ENCODE peak calls at places on chromosomes 12 and 14, in nine cellular contexts. One of them, this sample, is unnamed.
A peak's percentile ranks its signal among the peaks of the same experiment; 100 is the strongest.

GRCh38 chr14:65958664-65959562 is 527.3 kb upstream of the CCDC196 start:
- DNase-seq in uterus: no peak
- DNase-seq in pancreas: no peak
- DNase-seq in IMR-90: peak; percentile 18
- DNase-seq in AG10803: peak; percentile 30
- DNase-seq in AG04450: no peak
- DNase-seq in aorta: peak; percentile 55
- DNase-seq in right cardiac atrium: peak; percentile 52
- DNase-seq in esophagus muscularis mucosa: no peak
- DNase-seq in this sample: peak; percentile 6

GRCh38 chr14:20734079-20734806 is 11.4 kb upstream of the EDDM3A start:
- DNase-seq in AG10803: no peak
- DNase-seq in right cardiac atrium: no peak
- DNase-seq in pancreas: no peak
- DNase-seq in uterus: no peak
- DNase-seq in esophagus muscularis mucosa: no peak
- DNase-seq in AG04450: no peak
- DNase-seq in IMR-90: no peak
- DNase-seq in aorta: no peak
- DNase-seq in this sample: no peak

GRCh38 chr12:98416845-98417244 is 98.5 kb upstream of the TMPO start:
- DNase-seq in aorta: no peak
- DNase-seq in pancreas: no peak
- DNase-seq in AG04450: no peak
- DNase-seq in esophagus muscularis mucosa: no peak
- DNase-seq in IMR-90: peak; percentile 57
- DNase-seq in uterus: no peak
- DNase-seq in AG10803: peak; percentile 66
- DNase-seq in right cardiac atrium: no peak
- DNase-seq in this sample: no peak

GRCh38 chr12:16266085-16266484 is 11.4 kb downstream of the SLC15A5 start:
- DNase-seq in aorta: no peak
- DNase-seq in right cardiac atrium: no peak
- DNase-seq in uterus: no peak
- DNase-seq in pancreas: no peak
- DNase-seq in AG04450: no peak
- DNase-seq in IMR-90: no peak
- DNase-seq in AG10803: no peak
- DNase-seq in esophagus muscularis mucosa: no peak
- DNase-seq in this sample: no peak

GRCh38 chr12:32198555-32198954 is 91.9 kb downstream of the BICD1 start:
- DNase-seq in IMR-90: peak; percentile 66
- DNase-seq in uterus: no peak
- DNase-seq in AG10803: peak; percentile 13
- DNase-seq in esophagus muscularis mucosa: no peak
- DNase-seq in pancreas: no peak
- DNase-seq in aorta: no peak
- DNase-seq in AG04450: no peak
- DNase-seq in right cardiac atrium: no peak
- DNase-seq in this sample: peak; percentile 64

GRCh38 chr14:54481695-54482094 is 7.1 kb downstream of the GMFB start:
- DNase-seq in esophagus muscularis mucosa: no peak
- DNase-seq in uterus: no peak
- DNase-seq in right cardiac atrium: no peak
- DNase-seq in AG10803: no peak
- DNase-seq in IMR-90: peak; percentile 11
- DNase-seq in AG04450: no peak
- DNase-seq in aorta: no peak
- DNase-seq in pancreas: no peak
- DNase-seq in this sample: no peak

GRCh38 chr12:4974217-4974616 is 64.5 kb downstream of the KCNA1 start:
- DNase-seq in AG04450: no peak
- DNase-seq in pancreas: no peak
- DNase-seq in aorta: no peak
- DNase-seq in uterus: no peak
- DNase-seq in right cardiac atrium: no peak
- DNase-seq in IMR-90: no peak
- DNase-seq in esophagus muscularis mucosa: no peak
- DNase-seq in AG10803: no peak
- DNase-seq in this sample: no peak

GRCh38 chr12:96132819-96133218 is 61.4 kb upstream of the ELK3 start:
- DNase-seq in IMR-90: no peak
- DNase-seq in AG04450: no peak
- DNase-seq in uterus: no peak
- DNase-seq in right cardiac atrium: peak; percentile 52
- DNase-seq in AG10803: no peak
- DNase-seq in aorta: no peak
- DNase-seq in pancreas: no peak
- DNase-seq in esophagus muscularis mucosa: no peak
- DNase-seq in this sample: no peak

GRCh38 chr14:92598549-92598905 is 84.9 kb downstream of the RIN3 start:
- DNase-seq in pancreas: no peak
- DNase-seq in AG10803: no peak
- DNase-seq in AG04450: no peak
- DNase-seq in IMR-90: no peak
- DNase-seq in uterus: no peak
- DNase-seq in right cardiac atrium: no peak
- DNase-seq in aorta: no peak
- DNase-seq in esophagus muscularis mucosa: no peak
- DNase-seq in this sample: no peak

GRCh38 chr14:68637106-68638021 is 155.5 kb downstream of the ZFP36L1 start:
- DNase-seq in uterus: peak; percentile 61
- DNase-seq in right cardiac atrium: peak; percentile 63
- DNase-seq in AG04450: no peak
- DNase-seq in aorta: no peak
- DNase-seq in IMR-90: peak; percentile 58
- DNase-seq in esophagus muscularis mucosa: peak; percentile 93
- DNase-seq in AG10803: peak; percentile 90
- DNase-seq in pancreas: no peak
- DNase-seq in this sample: peak; percentile 63

GRCh38 chr14:90999299-90999698 is 61.1 kb downstream of the RPS6KA5 start:
- DNase-seq in right cardiac atrium: no peak
- DNase-seq in uterus: no peak
- DNase-seq in AG10803: no peak
- DNase-seq in pancreas: no peak
- DNase-seq in IMR-90: no peak
- DNase-seq in aorta: no peak
- DNase-seq in esophagus muscularis mucosa: no peak
- DNase-seq in AG04450: no peak
- DNase-seq in this sample: no peak

GRCh38 chr12:118136559-118137003 is 657 bp downstream of the PEBP1 start:
- DNase-seq in AG10803: peak; percentile 45
- DNase-seq in esophagus muscularis mucosa: no peak
- DNase-seq in right cardiac atrium: peak; percentile 83
- DNase-seq in aorta: peak; percentile 75
- DNase-seq in pancreas: peak; percentile 74
- DNase-seq in IMR-90: peak; percentile 36
- DNase-seq in AG04450: no peak
- DNase-seq in uterus: peak; percentile 44
- DNase-seq in this sample: peak; percentile 34

GRCh38 chr14:94011795-94012194 is 14.3 kb upstream of the OTUB2 start:
- DNase-seq in esophagus muscularis mucosa: no peak
- DNase-seq in AG10803: peak; percentile 72
- DNase-seq in AG04450: no peak
- DNase-seq in right cardiac atrium: no peak
- DNase-seq in aorta: no peak
- DNase-seq in uterus: no peak
- DNase-seq in IMR-90: no peak
- DNase-seq in pancreas: no peak
- DNase-seq in this sample: no peak
- H3K4me3 ChIP-seq in esophagus muscularis mucosa: no peak overlapping the region
- H3K4me3 ChIP-seq in AG10803: no peak overlapping the region
- H3K4me3 ChIP-seq in AG04450: no peak overlapping the region
- H3K4me3 ChIP-seq in right cardiac atrium: no peak overlapping the region
- H3K4me3 ChIP-seq in aorta: no peak overlapping the region
- H3K4me3 ChIP-seq in uterus: no peak overlapping the region
- H3K4me3 ChIP-seq in IMR-90: no peak overlapping the region
- H3K4me3 ChIP-seq in pancreas: no peak overlapping the region
- H3K4me3 ChIP-seq in this sample: no peak overlapping the region

DNA sequence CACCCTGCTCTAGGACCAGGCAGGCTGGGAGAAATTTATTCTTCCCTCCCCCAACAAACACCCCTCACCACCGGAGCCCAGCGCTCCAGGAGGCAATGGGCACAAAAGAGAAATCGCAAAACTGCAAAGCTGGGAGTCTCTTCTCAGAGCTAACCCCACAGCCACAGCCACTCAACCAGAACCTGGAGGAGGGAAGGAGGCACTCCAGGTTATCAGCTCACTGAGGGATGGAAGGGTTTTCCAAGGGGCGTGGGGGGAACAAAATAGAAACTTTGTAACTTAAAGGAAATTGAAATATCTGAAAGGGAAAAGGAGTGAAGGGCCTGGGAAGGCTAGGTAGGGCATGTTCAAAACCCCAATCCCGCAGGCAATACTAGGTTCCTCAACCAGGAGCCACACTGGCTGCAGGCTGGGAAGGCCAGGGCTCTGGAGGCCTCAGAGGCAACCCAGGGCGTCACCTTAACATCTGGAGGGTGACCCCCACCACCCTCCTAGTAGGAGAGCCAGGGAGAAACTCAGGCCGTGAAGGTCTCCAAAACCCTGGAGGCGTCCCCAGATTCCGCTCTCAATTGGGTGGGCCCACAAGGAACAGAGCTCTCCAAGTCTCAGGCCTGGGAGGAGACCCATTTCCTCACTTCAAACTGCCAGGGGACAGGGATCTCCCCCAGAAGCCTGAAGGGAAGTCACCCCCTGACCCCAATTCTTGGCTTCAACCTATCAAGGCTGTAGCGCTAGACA is 3.2 kb downstream of the KDM2B start:
- DNase-seq in pancreas: no peak
- DNase-seq in esophagus muscularis mucosa: no peak
- DNase-seq in aorta: no peak
- DNase-seq in right cardiac atrium: peak; percentile 20
- DNase-seq in IMR-90: no peak
- DNase-seq in AG04450: no peak
- DNase-seq in AG10803: no peak
- DNase-seq in uterus: no peak
- DNase-seq in this sample: no peak
- H3K4me3 ChIP-seq in pancreas: peak overlapping the region; percentile 74
- H3K4me3 ChIP-seq in esophagus muscularis mucosa: peak overlapping the region; percentile 90
- H3K4me3 ChIP-seq in aorta: no peak overlapping the region
- H3K4me3 ChIP-seq in right cardiac atrium: no peak overlapping the region
- H3K4me3 ChIP-seq in IMR-90: no peak overlapping the region
- H3K4me3 ChIP-seq in AG04450: peak overlapping the region; percentile 69
- H3K4me3 ChIP-seq in AG10803: peak overlapping the region; percentile 67
- H3K4me3 ChIP-seq in uterus: no peak overlapping the region
- H3K4me3 ChIP-seq in this sample: peak overlapping the region; percentile 69

DNA sequence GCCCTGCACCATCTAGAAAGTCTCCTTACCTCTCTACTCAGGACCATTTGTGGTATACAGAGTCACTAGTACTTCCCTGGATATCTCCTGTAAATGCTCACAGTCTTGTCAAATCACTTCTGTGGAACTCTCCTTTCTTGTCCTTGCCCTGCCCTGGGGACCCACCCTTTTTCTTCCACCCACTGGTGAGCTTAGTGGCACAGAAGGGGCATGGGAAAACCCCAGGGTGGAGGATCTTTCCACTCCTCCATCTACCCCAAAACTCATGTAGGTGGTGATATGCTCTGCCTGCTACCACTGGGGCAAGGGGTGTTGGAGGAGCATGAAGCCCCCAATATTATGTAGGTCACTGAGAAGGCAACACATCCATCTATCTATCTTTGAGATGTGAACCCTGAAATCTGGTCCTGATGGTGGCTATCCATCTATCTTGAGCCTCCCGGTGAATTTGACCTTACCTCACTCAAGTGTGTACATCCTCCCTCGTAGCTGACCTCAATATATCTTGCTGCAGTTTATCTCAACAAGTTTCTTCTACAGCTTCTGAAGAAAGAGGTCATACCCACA is 943 bp downstream of the TESPA1 start:
- DNase-seq in aorta: no peak
- DNase-seq in uterus: no peak
- DNase-seq in right cardiac atrium: no peak
- DNase-seq in AG10803: no peak
- DNase-seq in AG04450: no peak
- DNase-seq in IMR-90: no peak
- DNase-seq in pancreas: no peak
- DNase-seq in esophagus muscularis mucosa: no peak
- DNase-seq in this sample: no peak
- H3K4me3 ChIP-seq in aorta: no peak overlapping the region
- H3K4me3 ChIP-seq in uterus: no peak overlapping the region
- H3K4me3 ChIP-seq in right cardiac atrium: no peak overlapping the region
- H3K4me3 ChIP-seq in AG10803: no peak overlapping the region
- H3K4me3 ChIP-seq in AG04450: no peak overlapping the region
- H3K4me3 ChIP-seq in IMR-90: no peak overlapping the region
- H3K4me3 ChIP-seq in pancreas: no peak overlapping the region
- H3K4me3 ChIP-seq in esophagus muscularis mucosa: no peak overlapping the region
- H3K4me3 ChIP-seq in this sample: no peak overlapping the region

GRCh38 chr12:130839770-130840355 is 813 bp upstream of the STX2 start:
- DNase-seq in AG10803: no peak
- DNase-seq in uterus: no peak
- DNase-seq in AG04450: no peak
- DNase-seq in esophagus muscularis mucosa: no peak
- DNase-seq in IMR-90: no peak
- DNase-seq in pancreas: no peak
- DNase-seq in aorta: no peak
- DNase-seq in right cardiac atrium: no peak
- DNase-seq in this sample: no peak
- H3K4me3 ChIP-seq in AG10803: peak overlapping the region; percentile 58
- H3K4me3 ChIP-seq in uterus: peak overlapping the region; percentile 75
- H3K4me3 ChIP-seq in AG04450: peak overlapping the region; percentile 59
- H3K4me3 ChIP-seq in esophagus muscularis mucosa: peak overlapping the region; percentile 84
- H3K4me3 ChIP-seq in IMR-90: peak overlapping the region; percentile 53
- H3K4me3 ChIP-seq in pancreas: peak overlapping the region; percentile 86
- H3K4me3 ChIP-seq in aorta: no peak overlapping the region
- H3K4me3 ChIP-seq in right cardiac atrium: peak overlapping the region; percentile 100
- H3K4me3 ChIP-seq in this sample: peak overlapping the region; percentile 37

DNA sequence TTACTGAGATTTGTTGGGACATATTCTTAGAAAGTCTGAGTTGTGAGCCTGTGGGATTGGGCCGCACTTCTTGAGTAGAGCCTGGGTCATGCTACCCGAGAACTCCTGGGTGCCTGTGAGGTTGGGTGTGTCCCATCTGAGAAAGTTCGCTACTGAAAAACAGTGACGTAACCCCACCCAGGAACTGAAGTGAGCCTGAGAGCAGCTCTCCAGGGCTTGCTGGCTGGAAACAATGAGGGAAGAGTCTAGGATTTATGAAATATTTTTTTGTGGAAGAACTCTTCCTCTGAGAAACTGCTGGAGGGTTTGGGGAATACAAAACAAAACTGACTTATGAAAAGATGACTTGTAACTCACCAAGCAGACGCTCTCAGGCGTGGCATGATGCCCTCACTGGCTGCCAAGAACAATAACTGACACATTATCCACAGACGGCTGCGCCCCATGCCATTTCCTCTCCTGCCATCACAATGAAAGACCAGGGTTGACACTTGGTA is 69.2 kb downstream of the RASSF3 start:
- DNase-seq in aorta: peak; percentile 88
- DNase-seq in pancreas: no peak
- DNase-seq in IMR-90: peak; percentile 65
- DNase-seq in right cardiac atrium: peak; percentile 93
- DNase-seq in AG04450: no peak
- DNase-seq in esophagus muscularis mucosa: no peak
- DNase-seq in AG10803: peak; percentile 81
- DNase-seq in uterus: peak; percentile 73
- DNase-seq in this sample: peak; percentile 84
- H3K4me3 ChIP-seq in aorta: no peak overlapping the region
- H3K4me3 ChIP-seq in pancreas: no peak overlapping the region
- H3K4me3 ChIP-seq in IMR-90: no peak overlapping the region
- H3K4me3 ChIP-seq in right cardiac atrium: no peak overlapping the region
- H3K4me3 ChIP-seq in AG04450: no peak overlapping the region
- H3K4me3 ChIP-seq in esophagus muscularis mucosa: peak overlapping the region; percentile 43
- H3K4me3 ChIP-seq in AG10803: peak overlapping the region; percentile 41
- H3K4me3 ChIP-seq in uterus: peak overlapping the region; percentile 3
- H3K4me3 ChIP-seq in this sample: no peak overlapping the region

GRCh38 chr12:110223777-110224378 is 57.2 kb upstream of the ATP2A2 start:
- DNase-seq in AG10803: no peak
- DNase-seq in aorta: no peak
- DNase-seq in IMR-90: peak; percentile 54
- DNase-seq in pancreas: no peak
- DNase-seq in uterus: no peak
- DNase-seq in esophagus muscularis mucosa: no peak
- DNase-seq in AG04450: no peak
- DNase-seq in right cardiac atrium: no peak
- DNase-seq in this sample: peak; percentile 39
- H3K4me3 ChIP-seq in AG10803: no peak overlapping the region
- H3K4me3 ChIP-seq in aorta: no peak overlapping the region
- H3K4me3 ChIP-seq in IMR-90: no peak overlapping the region
- H3K4me3 ChIP-seq in pancreas: no peak overlapping the region
- H3K4me3 ChIP-seq in uterus: no peak overlapping the region
- H3K4me3 ChIP-seq in esophagus muscularis mucosa: no peak overlapping the region
- H3K4me3 ChIP-seq in AG04450: no peak overlapping the region
- H3K4me3 ChIP-seq in right cardiac atrium: no peak overlapping the region
- H3K4me3 ChIP-seq in this sample: no peak overlapping the region